ENCODE peak calls at places on chromosomes 2 and 18, in seven cellular contexts. T is neuronal stem cell, K is trophoblast cell, H is H9, S is IMR-90, N is mesenchymal stem cell, R is H1. F is an unnamed sample.

GRCh38 chr2:35454966-35455638 is 900.5 kb upstream of the CRIM1 start:
- DNase-seq in R (no peak), K (peak; percentile 12), N (peak; percentile 54), S (no peak), H (peak; percentile 71), T (no peak), F (peak; percentile 82)

GRCh38 chr2:127197475-127198385 is 22.4 kb downstream of the CYP27C1 start:
- DNase-seq in K (peak; percentile 81), H (peak; percentile 81), N (peak; percentile 77), R (peak; percentile 86), S (peak; percentile 50), T (no peak), F (peak; percentile 73)

GRCh38 chr18:23365602-23366001 is 87.5 kb upstream of the RIOK3 start:
- DNase-seq in R (no peak), N (peak; percentile 17), S (peak; percentile 67), H (no peak), K (no peak), T (no peak), F (no peak)

GRCh38 chr2:111111101-111111755 is 9.5 kb upstream of the BCL2L11 start:
- DNase-seq in R (no peak), K (no peak), H (no peak), N (no peak), S (no peak), T (no peak), F (no peak)

GRCh38 chr2:233226511-233227031 is 24.9 kb upstream of the ATG16L1 start:
- DNase-seq in N (no peak), S (no peak), K (no peak), T (no peak), R (no peak), H (no peak), F (no peak)

GRCh38 chr2:239978381-239978780 is 46.8 kb downstream of the NDUFA10 start:
- DNase-seq in H (no peak), N (peak; percentile 30), K (peak; percentile 7), T (no peak), S (peak; percentile 15), R (no peak), F (peak; percentile 6)

GRCh38 chr18:79508565-79509535 is 113.1 kb downstream of the NFATC1 start:
- DNase-seq in H (no peak), K (no peak), S (no peak), N (no peak), R (no peak), T (no peak), F (no peak)

GRCh38 chr2:65370387-65371093 is 61.9 kb downstream of the SPRED2 start:
- DNase-seq in S (no peak), H (no peak), N (peak; percentile 75), T (no peak), K (no peak), R (no peak), F (no peak)

GRCh38 chr2:189952536-189953109 is 109.9 kb downstream of the MSTN start:
- DNase-seq in H (no peak), T (no peak), N (no peak), K (no peak), S (no peak), R (no peak), F (no peak)

GRCh38 chr18:49591775-49592174 is 29.9 kb downstream of the LIPG start:
- DNase-seq in N (no peak), R (no peak), T (no peak), H (no peak), K (no peak), S (no peak), F (no peak)

GRCh38 chr2:29218071-29218470 is 102.9 kb downstream of the CLIP4 start:
- DNase-seq in K (no peak), R (no peak), H (no peak), S (no peak), T (no peak), N (no peak), F (no peak)

GRCh38 chr2:197952540-197953202 is 148.3 kb downstream of the PLCL1 start:
- DNase-seq in R (no peak), K (no peak), S (no peak), N (no peak), H (no peak), T (no peak), F (no peak)

GRCh38 chr2:95258271-95258670 is 16.0 kb upstream of the PROM2 start:
- DNase-seq in K (no peak), T (no peak), H (no peak), N (no peak), R (no peak), S (no peak), F (no peak)

GRCh38 chr18:61531891-61532290 is 198.7 kb downstream of the CDH20 start:
- DNase-seq in T (no peak), H (no peak), K (no peak), R (no peak), S (no peak), N (no peak), F (no peak)

GRCh38 chr18:24810561-24810960 is 350.1 kb downstream of the HRH4 start:
- DNase-seq in N (no peak), H (no peak), R (no peak), K (no peak), T (no peak), S (no peak), F (no peak)

GRCh38 chr2:98164256-98164655 is 77.3 kb downstream of the VWA3B start:
- DNase-seq in N (no peak), K (peak; percentile 94), T (no peak), R (no peak), H (no peak), S (no peak), F (no peak)

GRCh38 chr18:48832961-48833700 is 117.6 kb downstream of the SMAD7 start:
- DNase-seq in H (peak; percentile 31), N (peak; percentile 73), S (peak; percentile 67), R (peak; percentile 46), T (no peak), K (peak; percentile 33), F (peak; percentile 59)

GRCh38 chr2:26363323-26363722 is 16.7 kb upstream of the ADGRF3 start:
- DNase-seq in S (peak; percentile 31), H (no peak), R (no peak), N (no peak), T (no peak), K (peak; percentile 82), F (no peak)

GRCh38 chr2:171602352-171602751 is 80.1 kb downstream of the CYBRD1 start:
- DNase-seq in K (no peak), T (no peak), N (no peak), H (no peak), S (no peak), R (no peak), F (peak; percentile 5)

GRCh38 chr18:13201315-13201714 is 17.2 kb upstream of the LDLRAD4 start:
- DNase-seq in K (no peak), R (no peak), H (no peak), N (no peak), T (no peak), S (no peak), F (no peak)
- H3K4ac ChIP-seq in K (no peak overlapping the region), R (no peak overlapping the region), H (no peak overlapping the region), N (no peak overlapping the region), T (no peak overlapping the region), S (no peak overlapping the region), F (no peak overlapping the region)

DNA sequence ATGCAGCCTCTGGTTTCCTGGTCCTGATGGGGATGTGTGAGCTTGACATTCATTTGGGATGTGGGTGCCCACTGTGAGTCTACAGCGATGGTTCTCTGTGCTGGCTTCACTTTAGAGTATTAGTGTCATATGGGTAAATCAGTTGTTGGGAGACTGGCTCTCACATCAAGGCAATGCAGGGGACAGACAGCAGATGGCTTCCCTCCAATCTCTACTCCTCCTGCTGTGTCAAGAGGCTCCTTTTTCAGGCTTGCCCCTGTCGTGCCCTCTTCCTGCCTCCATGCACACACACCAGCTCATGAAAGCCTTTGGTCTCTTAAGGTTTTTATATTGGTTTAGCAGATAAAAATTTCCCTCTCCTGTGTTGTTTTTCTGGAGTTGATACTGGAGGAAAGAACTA is 315.6 kb downstream of the RDH14 start:
- DNase-seq in K (no peak), S (no peak), H (peak; percentile 36), N (no peak), R (no peak), T (no peak), F (peak; percentile 36)
- H3K23ac ChIP-seq in K (no peak overlapping the region), S (no peak overlapping the region), H (no peak overlapping the region), N (no peak overlapping the region), R (no peak overlapping the region), T (no peak overlapping the region), F (no peak overlapping the region)

GRCh38 chr2:30267576-30267975 is 36.2 kb downstream of the LBH start:
- DNase-seq in S (no peak), N (no peak), T (no peak), H (no peak), R (no peak), K (no peak), F (no peak)

GRCh38 chr2:30267161-30267568 is 35.8 kb downstream of the LBH start:
- DNase-seq in T (no peak), H (peak; percentile 49), S (no peak), N (no peak), R (no peak), K (no peak), F (peak; percentile 27)

GRCh38 chr2:30269771-30270145 is 38.4 kb downstream of the LBH start:
- DNase-seq in H (no peak), T (no peak), N (no peak), S (no peak), R (no peak), K (no peak), F (no peak)

GRCh38 chr2:30266705-30267104 is 35.4 kb downstream of the LBH start:
- DNase-seq in T (no peak), N (no peak), R (no peak), S (no peak), K (no peak), H (no peak), F (no peak)

GRCh38 chr2:30268296-30268871 is 37.0 kb downstream of the LBH start:
- DNase-seq in R (no peak), H (no peak), N (no peak), K (peak; percentile 75), T (no peak), S (no peak), F (no peak)
- H3K4ac ChIP-seq in R (no peak overlapping the region), H (no peak overlapping the region), N (no peak overlapping the region), K (no peak overlapping the region), T (no peak overlapping the region), S (peak overlapping the region; percentile 67), F (no peak overlapping the region)

DNA sequence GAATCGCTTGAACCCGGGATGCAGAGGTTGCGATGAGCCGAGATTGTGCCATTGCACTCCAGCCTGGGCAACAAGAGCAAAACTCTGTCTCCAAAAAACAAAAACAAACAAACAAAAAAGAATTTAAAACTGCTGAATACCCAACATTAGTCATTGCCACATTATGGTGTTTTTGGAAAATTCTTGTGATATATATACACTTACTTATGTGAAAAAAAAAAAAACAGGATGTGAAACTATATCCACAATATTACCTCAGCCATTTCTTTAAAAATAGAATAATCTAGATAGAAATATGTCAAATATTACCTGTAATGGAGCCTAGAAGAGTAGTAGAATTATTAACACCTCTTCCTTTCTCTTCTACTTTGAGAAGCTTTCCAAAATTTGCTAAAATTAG is 288.3 kb upstream of the FN1 start:
- DNase-seq in N (no peak), K (peak; percentile 62), S (no peak), T (no peak), H (no peak), R (no peak), F (no peak)
- H3K23ac ChIP-seq in N (no peak overlapping the region), K (no peak overlapping the region), S (no peak overlapping the region), T (no peak overlapping the region), H (no peak overlapping the region), R (no peak overlapping the region), F (no peak overlapping the region)

F was measured in mesendoderm.